ENCODE peak calls at places on chromosomes 16 and 17, in six cellular contexts. O is testis, E is cardiac fibroblast, G is AG10803, S is tibial artery, P is IMR-90. A is an unnamed sample.

GRCh38 chr17:50260501-50260911 is 13.8 kb upstream of the TMEM92 start:
- DNase-seq in O (no peak), E (no peak), G (no peak), S (no peak), P (no peak), A (no peak)

GRCh38 chr17:73632513-73632912 is 11.7 kb downstream of the SDK2 start:
- DNase-seq in O (no peak), E (no peak), G (no peak), S (no peak), P (no peak), A (no peak)

GRCh38 chr17:44501866-44502265 is 1.3 kb downstream of the GPATCH8 start:
- DNase-seq in O (no peak), E (peak; percentile 27), G (no peak), S (no peak), P (peak; percentile 26), A (no peak)

GRCh38 chr16:3456374-3456773 is 12.9 kb downstream of the NAA60 start:
- DNase-seq in O (peak; percentile 76), E (peak; percentile 74), G (peak; percentile 64), S (no peak), P (peak; percentile 8), A (no peak)

GRCh38 chr17:74608511-74608910 is 15.0 kb downstream of the CD300E start:
- DNase-seq in O (no peak), E (no peak), G (no peak), S (no peak), P (no peak), A (no peak)

GRCh38 chr17:80811181-80812105 is 180.2 kb upstream of the CHMP6 start:
- DNase-seq in O (no peak), E (no peak), G (no peak), S (peak; percentile 13), P (no peak), A (no peak)

GRCh38 chr16:77788196-77789084 is at the start of gene VAT1L:
- DNase-seq in O (peak; percentile 82), E (peak; percentile 48), G (peak; percentile 53), S (peak; percentile 26), P (peak; percentile 63), A (peak; percentile 76)

GRCh38 chr17:9271989-9272388 is 250.7 kb downstream of the NTN1 start:
- DNase-seq in O (peak; percentile 18), E (no peak), G (no peak), S (no peak), P (no peak), A (no peak)

GRCh38 chr16:72673118-72673517 is 374.8 kb downstream of the ZFHX3 start:
- DNase-seq in O (no peak), E (peak; percentile 12), G (peak; percentile 6), S (no peak), P (peak; percentile 4), A (no peak)

GRCh38 chr17:42347198-42347597 is 41.0 kb downstream of the STAT3 start:
- DNase-seq in O (no peak), E (peak; percentile 73), G (peak; percentile 88), S (peak; percentile 71), P (peak; percentile 86), A (no peak)

GRCh38 chr17:5686246-5686645 is 101.9 kb upstream of the NLRP1 start:
- DNase-seq in O (no peak), E (no peak), G (no peak), S (no peak), P (no peak), A (no peak)

GRCh38 chr17:10034719-10035475 is 129.8 kb upstream of the RCVRN start:
- DNase-seq in O (peak; percentile 63), E (no peak), G (peak; percentile 31), S (no peak), P (no peak), A (no peak)

GRCh38 chr17:59620518-59621259 is 994 bp downstream of the CLTC start:
- DNase-seq in O (peak; percentile 58), E (peak; percentile 43), G (peak; percentile 23), S (peak; percentile 58), P (no peak), A (peak; percentile 22)

GRCh38 chr17:72134560-72135399 is 14.0 kb downstream of the SOX9 start:
- DNase-seq in O (no peak), E (no peak), G (peak; percentile 35), S (no peak), P (peak; percentile 82), A (no peak)

GRCh38 chr17:32875904-32876413 is 965 bp downstream of the MYO1D start:
- DNase-seq in O (no peak), E (peak; percentile 20), G (peak; percentile 45), S (no peak), P (peak; percentile 1), A (no peak)

GRCh38 chr16:88882358-88883030 is 16.0 kb upstream of the PABPN1L start:
- DNase-seq in O (no peak), E (no peak), G (no peak), S (no peak), P (no peak), A (no peak)

GRCh38 chr16:85614338-85615013 is 1.4 kb downstream of the GSE1 start:
- DNase-seq in O (no peak), E (no peak), G (no peak), S (no peak), P (no peak), A (no peak)

GRCh38 chr17:19387921-19388521 is 1.0 kb upstream of the MFAP4 start:
- DNase-seq in O (no peak), E (no peak), G (peak; percentile 90), S (peak; percentile 57), P (peak; percentile 76), A (no peak)

GRCh38 chr17:40363480-40363838 is 1.1 kb downstream of the GJD3 start:
- DNase-seq in O (no peak), E (no peak), G (peak; percentile 34), S (no peak), P (no peak), A (no peak)

GRCh38 chr17:8859029-8859803 is 8.3 kb downstream of the PIK3R6 start:
- DNase-seq in O (no peak), E (no peak), G (peak; percentile 74), S (no peak), P (peak; percentile 8), A (no peak)

GRCh38 chr16:67277294-67277998 is 1.9 kb upstream of the PLEKHG4 start:
- DNase-seq in O (no peak), E (peak; percentile 98), G (peak; percentile 100), S (peak; percentile 59), P (peak; percentile 100), A (no peak)

GRCh38 chr17:62163847-62164246 is 98.8 kb upstream of the MED13 start:
- DNase-seq in O (no peak), E (no peak), G (no peak), S (no peak), P (no peak), A (no peak)

GRCh38 chr17:15323147-15323546 is 18.2 kb downstream of the TEKT3 start:
- DNase-seq in O (no peak), E (no peak), G (no peak), S (no peak), P (no peak), A (no peak)

GRCh38 chr16:89827383-89828198 is 684 bp upstream of the SPIRE2 start:
- DNase-seq in O (peak; percentile 57), E (peak; percentile 81), G (peak; percentile 62), S (no peak), P (peak; percentile 62), A (peak; percentile 64)

GRCh38 chr16:82341146-82341669 is 171.2 kb upstream of the MPHOSPH6 start:
- DNase-seq in O (no peak), E (no peak), G (no peak), S (no peak), P (no peak), A (no peak)

GRCh38 chr16:82340531-82340930 is 170.5 kb upstream of the MPHOSPH6 start:
- DNase-seq in O (no peak), E (no peak), G (no peak), S (no peak), P (no peak), A (no peak)

GRCh38 chr16:82345318-82345717 is 175.3 kb upstream of the MPHOSPH6 start:
- DNase-seq in O (no peak), E (no peak), G (no peak), S (no peak), P (no peak), A (no peak)

DNA sequence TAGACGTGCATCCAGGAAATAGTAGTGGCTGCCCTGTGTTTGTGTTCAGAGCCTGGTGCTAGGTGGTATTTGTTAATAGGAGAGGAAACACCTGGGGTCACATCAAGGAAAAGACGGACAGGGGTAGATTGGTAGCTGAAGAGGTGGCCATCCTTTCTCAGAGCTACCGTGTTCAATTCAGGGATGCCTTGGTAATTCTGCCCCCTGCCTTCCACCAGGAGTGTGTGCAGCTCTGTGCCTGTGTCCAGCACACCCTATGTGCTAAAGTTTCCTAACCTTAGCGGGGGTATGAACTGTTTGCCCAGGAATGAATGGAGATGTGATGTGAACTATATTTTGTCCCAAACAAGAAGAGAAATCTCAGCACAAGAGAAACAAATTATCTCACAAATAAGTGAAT is 174.1 kb upstream of the MPHOSPH6 start:
- DNase-seq in O (peak; percentile 38), E (no peak), G (no peak), S (no peak), P (no peak), A (peak; percentile 22)
- TF ChIP-seq CTCF in O (no peak), E (peak; percentile 21), G (peak; percentile 22), S (peak; percentile 50), P (no peak), A (peak; percentile 60)

DNA sequence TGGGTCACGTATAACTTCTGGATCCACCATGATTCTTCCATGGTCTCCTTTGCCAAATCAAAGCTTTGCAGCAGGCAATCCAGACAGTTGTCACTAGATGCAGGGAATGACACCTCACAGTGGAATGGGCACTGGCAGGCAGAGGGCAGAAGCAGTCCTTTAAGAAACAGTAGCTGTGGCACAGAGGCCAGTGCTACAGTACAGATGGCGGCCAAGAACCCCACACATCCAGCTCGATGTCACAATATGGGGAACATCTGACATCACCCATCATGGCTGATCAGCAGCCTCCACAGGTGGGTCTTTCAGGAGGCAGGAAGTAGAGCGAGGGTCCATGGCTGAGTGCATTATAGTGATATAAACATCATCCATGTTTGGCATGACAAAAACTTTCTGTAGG is 18.8 kb upstream of the ERN1 start:
- DNase-seq in O (peak; percentile 34), E (no peak), G (peak; percentile 29), S (no peak), P (no peak), A (no peak)
- TF ChIP-seq CTCF in O (no peak), E (no peak), G (no peak), S (peak; percentile 18), P (no peak), A (no peak)

GRCh38 chr16:24288516-24288915 is 32.4 kb downstream of the CACNG3 start:
- DNase-seq in O (no peak), E (no peak), G (no peak), S (no peak), P (no peak), A (no peak)
- TF ChIP-seq CTCF in O (no peak), E (no peak), G (no peak), S (no peak), P (no peak), A (no peak)

GRCh38 chr17:82317394-82318168 is at the start of gene CD7:
- DNase-seq in O (no peak), E (no peak), G (no peak), S (no peak), P (no peak), A (no peak)

GRCh38 chr17:82319619-82320062 is 2.2 kb upstream of the CD7 start:
- DNase-seq in O (no peak), E (no peak), G (no peak), S (no peak), P (no peak), A (no peak)

GRCh38 chr17:82318772-82319606 is 1.6 kb upstream of the CD7 start:
- DNase-seq in O (no peak), E (no peak), G (no peak), S (no peak), P (no peak), A (no peak)

GRCh38 chr17:82316651-82317393 is 586 bp downstream of the CD7 start:
- DNase-seq in O (no peak), E (no peak), G (no peak), S (no peak), P (no peak), A (no peak)

GRCh38 chr17:82318169-82318498 is 726 bp upstream of the CD7 start:
- DNase-seq in O (no peak), E (no peak), G (no peak), S (no peak), P (no peak), A (no peak)
- TF ChIP-seq CTCF in O (no peak), E (no peak), G (no peak), S (no peak), P (no peak), A (no peak)